ENCODE peak calls at places on chromosome 14, in six cellular contexts. S is mesenchymal stem cell; Z is transverse colon; T is CD4-positive, alpha-beta memory T cell; V is SK-N-SH; I is body of pancreas. R is an unnamed sample. For H3K27me3, the result is how much of the 10 kb centered on the place peaks cover.

GRCh38 chr14:79842270-79842669 is 369.0 kb downstream of the DIO2 start:
- DNase-seq in S (peak), Z (no peak), T (no peak), V (no peak), I (peak), R (no peak)

GRCh38 chr14:95815226-95815690 is 61.4 kb upstream of the TUNAR start:
- DNase-seq in S (no peak), Z (no peak), T (no peak), V (no peak), I (no peak), R (no peak)

GRCh38 chr14:64293976-64294671 is at the start of gene ESR2:
- DNase-seq in S (peak), Z (peak), T (peak), V (peak), I (peak), R (peak)

GRCh38 chr14:90678846-90679362 is 137.3 kb downstream of the TTC7B start:
- DNase-seq in S (no peak), Z (no peak), T (no peak), V (no peak), I (no peak), R (no peak)

GRCh38 chr14:96164861-96165490 is 39.7 kb upstream of the BDKRB2 start:
- DNase-seq in S (peak), Z (no peak), T (no peak), V (no peak), I (no peak), R (no peak)

GRCh38 chr14:63342381-63342780 is 23.6 kb upstream of the GPHB5 start:
- DNase-seq in S (no peak), Z (no peak), T (no peak), V (no peak), I (no peak), R (no peak)

GRCh38 chr14:58465425-58465824 is 37.9 kb downstream of the KIAA0586 start:
- DNase-seq in S (peak), Z (no peak), T (no peak), V (no peak), I (no peak), R (no peak)

GRCh38 chr14:102900631-102901571 is 21.6 kb upstream of the AMN start:
- DNase-seq in S (no peak), Z (no peak), T (no peak), V (peak), I (no peak), R (no peak)

GRCh38 chr14:91890291-91890749 is 23.0 kb upstream of the TC2N start:
- DNase-seq in S (no peak), Z (no peak), T (no peak), V (no peak), I (peak), R (no peak)

GRCh38 chr14:72892879-72893635 is 844 bp downstream of the DPF3 start:
- DNase-seq in S (peak), Z (peak), T (peak), V (peak), I (peak), R (no peak)

GRCh38 chr14:99043756-99044155 is 228.2 kb downstream of the BCL11B start:
- DNase-seq in S (no peak), Z (no peak), T (no peak), V (no peak), I (no peak), R (no peak)

GRCh38 chr14:31961881-31962280 is 115.2 kb upstream of the ARHGAP5 start:
- DNase-seq in S (no peak), Z (no peak), T (no peak), V (no peak), I (no peak), R (no peak)

GRCh38 chr14:64838656-64839055 is 41.1 kb downstream of the SPTB start:
- DNase-seq in S (no peak), Z (no peak), T (no peak), V (no peak), I (no peak), R (no peak)

DNA sequence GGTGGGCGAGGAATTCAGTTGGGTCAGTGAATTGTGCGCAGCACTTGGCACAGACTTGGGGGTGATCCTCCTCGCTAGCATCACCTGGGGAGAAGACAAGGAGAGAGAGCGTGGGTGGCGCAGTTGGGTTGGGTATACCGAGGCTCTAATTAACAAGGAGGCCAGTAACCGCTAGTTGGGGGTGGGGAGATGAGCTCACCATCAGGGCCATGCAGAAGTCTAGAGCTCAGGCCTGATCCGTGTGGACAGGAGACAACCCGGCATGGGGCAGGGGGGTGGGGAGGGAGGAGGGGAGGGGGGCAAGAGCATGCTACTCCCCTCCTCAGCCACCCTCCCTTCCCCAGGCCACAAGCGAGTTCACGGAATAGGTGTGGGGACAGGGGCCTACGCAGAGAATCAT is 575 bp downstream of the SALL2 start:
- DNase-seq in S (peak), Z (no peak), T (no peak), V (peak), I (peak), R (no peak)
- H3K27me3 ChIP-seq in S (under half), Z (under half), T (under half), V (under half), I (under half), R (under half)

DNA sequence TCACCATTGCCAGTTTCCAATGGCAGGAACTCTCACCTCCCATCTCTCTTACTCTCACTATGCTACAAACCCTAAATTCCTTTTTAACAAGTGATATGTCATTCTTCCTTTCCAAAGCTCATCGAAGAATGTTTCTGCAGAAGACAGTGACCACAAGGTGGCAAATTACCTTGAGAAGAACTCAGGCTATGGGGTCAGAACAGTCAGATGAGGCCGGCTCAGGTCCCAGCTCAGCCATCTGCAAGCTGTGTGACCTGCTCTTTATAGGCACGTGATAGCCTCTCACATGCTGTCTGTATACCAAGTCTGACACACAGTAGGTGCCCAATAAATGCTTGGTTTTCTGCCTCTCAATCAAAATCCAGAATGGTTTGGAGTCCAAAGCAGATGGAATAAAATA is 80.7 kb downstream of the FOXN3 start:
- DNase-seq in S (no peak), Z (no peak), T (no peak), V (no peak), I (no peak), R (no peak)
- H3K27ac ChIP-seq in S (no peak), Z (no peak), T (no peak), V (no peak), I (no peak), R (no peak)

GRCh38 chr14:51847489-51847796 is 13.0 kb upstream of the GNG2 start:
- DNase-seq in S (no peak), Z (no peak), T (no peak), V (no peak), I (no peak), R (no peak)

GRCh38 chr14:51845811-51846210 is 14.6 kb upstream of the GNG2 start:
- DNase-seq in S (peak), Z (no peak), T (no peak), V (no peak), I (no peak), R (no peak)

GRCh38 chr14:51849095-51849494 is 11.3 kb upstream of the GNG2 start:
- DNase-seq in S (peak), Z (no peak), T (no peak), V (no peak), I (no peak), R (no peak)

GRCh38 chr14:51848120-51848519 is 12.3 kb upstream of the GNG2 start:
- DNase-seq in S (no peak), Z (no peak), T (no peak), V (no peak), I (no peak), R (no peak)

DNA sequence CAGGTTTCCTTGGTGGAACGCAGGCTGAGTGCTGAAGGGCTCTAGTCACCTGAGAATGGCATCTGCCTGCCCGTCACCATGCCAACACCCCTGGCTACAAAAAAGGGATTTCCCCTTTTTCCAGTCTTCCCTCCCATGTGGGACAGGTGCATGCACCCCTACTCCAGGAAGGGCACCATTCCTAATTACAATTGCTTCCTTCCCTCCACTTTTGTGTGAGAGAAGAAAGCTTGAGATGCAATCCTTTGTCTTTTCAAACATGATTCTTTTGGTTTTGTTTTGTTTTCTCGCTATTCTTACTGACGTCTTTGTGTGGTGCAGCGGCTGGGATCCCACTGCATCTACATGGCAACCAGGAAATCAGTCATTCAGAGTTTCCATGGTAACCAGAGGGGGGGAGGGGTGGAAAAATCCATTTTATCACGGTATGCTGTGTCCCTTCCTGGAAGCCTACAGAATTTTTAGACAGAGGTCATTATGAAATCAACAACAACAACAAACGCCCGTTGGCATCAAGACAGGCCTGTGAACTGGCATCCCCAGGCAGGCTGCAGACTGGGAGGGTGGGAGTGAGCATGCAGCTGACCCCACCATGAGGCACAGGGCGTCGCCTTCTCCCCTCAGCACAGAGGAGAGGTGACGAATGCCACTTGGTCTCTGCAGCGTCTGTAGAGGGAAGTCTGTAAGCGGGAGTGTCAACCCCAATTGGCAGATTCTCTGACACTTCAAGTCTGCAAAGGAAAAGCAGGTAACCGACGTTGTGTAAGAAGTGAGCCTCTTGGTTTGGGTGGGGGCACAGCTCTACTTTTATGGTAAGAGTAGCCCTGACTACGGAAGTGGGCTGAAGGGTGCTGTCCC is 13.6 kb upstream of the GNG2 start:
- DNase-seq in S (peak), Z (peak), T (peak), V (peak), I (peak), R (peak)
- H3K27me3 ChIP-seq in S (under half), Z (under half), T (under half), V (under half), I (under half), R (under half)

DNA sequence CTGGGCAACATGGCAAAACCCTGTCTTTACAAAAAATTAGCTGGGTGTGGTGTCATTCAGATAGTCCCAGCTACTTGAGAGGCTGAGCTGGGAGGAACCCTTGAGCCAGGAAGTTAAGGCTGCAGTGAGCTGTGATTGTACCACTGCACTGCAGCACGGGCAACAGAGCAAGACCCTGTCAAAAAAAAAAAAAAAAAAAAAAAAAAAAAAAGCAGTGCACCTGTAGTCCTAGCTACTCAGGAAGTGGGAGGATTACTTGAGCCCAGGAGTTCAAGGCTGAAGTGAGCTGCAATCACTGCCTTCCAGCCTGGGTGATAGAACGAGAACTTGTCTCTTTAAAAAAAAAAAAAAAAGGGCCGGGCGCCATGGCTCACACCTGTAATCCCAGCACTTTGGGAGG is 5.6 kb downstream of the REM2 start:
- DNase-seq in S (no peak), Z (no peak), T (peak), V (no peak), I (no peak), R (no peak)
- H3K27ac ChIP-seq in S (no peak), Z (no peak), T (peak), V (no peak), I (no peak), R (peak)

GRCh38 chr14:21735200-21735599 is 61.6 kb upstream of the OR4E1 start:
- DNase-seq in S (no peak), Z (no peak), T (no peak), V (no peak), I (no peak), R (no peak)

GRCh38 chr14:21735639-21736307 is 62.2 kb upstream of the OR4E1 start:
- DNase-seq in S (no peak), Z (no peak), T (peak), V (no peak), I (no peak), R (peak)

GRCh38 chr14:21729703-21730212 is 56.1 kb upstream of the OR4E1 start:
- DNase-seq in S (no peak), Z (no peak), T (no peak), V (no peak), I (no peak), R (no peak)

GRCh38 chr14:21734457-21735074 is 60.9 kb upstream of the OR4E1 start:
- DNase-seq in S (peak), Z (no peak), T (peak), V (peak), I (peak), R (no peak)
- H3K27me3 ChIP-seq in S (under half), Z (under half), T (under half), V (under half), I (under half), R (under half)

GRCh38 chr14:100304825-100305445 is 1.3 kb downstream of the SLC25A29 start:
- DNase-seq in S (peak), Z (peak), T (no peak), V (no peak), I (peak), R (no peak)
- H3K27ac ChIP-seq in S (peak), Z (peak), T (no peak), V (peak), I (peak), R (no peak)

R was measured in CD4-positive, alpha-beta T cell.